ENCODE peak calls at places on chromosomes 5 and 9, in six cellular contexts. W is stimulated activated CD4-positive, alpha-beta T cell treated with anti-CD3 and anti-CD28 coated beads, Interleukin-4, amount 100 ng/mL, for 4 hours; B is SW480; Z is epithelial cell of esophagus; E is Ammon's horn; J is DND-41. I is an unnamed sample.

GRCh38 chr9:93902051-93902779 is 52.9 kb downstream of the BARX1 start:
- DNase-seq in W (no peak), B (no peak), Z (no peak), E (no peak), J (no peak), I (no peak)

GRCh38 chr9:20623748-20624124 is 1.4 kb upstream of the MLLT3 start:
- DNase-seq in W (no peak), B (no peak), Z (no peak), E (peak), J (no peak), I (no peak)

GRCh38 chr9:15401266-15401665 is 21.4 kb upstream of the SNAPC3 start:
- DNase-seq in W (no peak), B (no peak), Z (no peak), E (no peak), J (no peak), I (no peak)

GRCh38 chr9:126435105-126435504 is 108.5 kb downstream of the MVB12B start:
- DNase-seq in W (no peak), B (no peak), Z (no peak), E (no peak), J (no peak), I (no peak)

GRCh38 chr9:126057461-126057860 is 269.2 kb upstream of the MVB12B start:
- DNase-seq in W (no peak), B (no peak), Z (no peak), E (peak), J (no peak), I (no peak)

GRCh38 chr5:52674815-52675545 is 112.7 kb upstream of the ITGA1 start:
- DNase-seq in W (no peak), B (no peak), Z (peak), E (no peak), J (no peak), I (no peak)

GRCh38 chr9:115764649-115765048 is 388.9 kb upstream of the PAPPA start:
- DNase-seq in W (no peak), B (no peak), Z (no peak), E (no peak), J (no peak), I (peak)

GRCh38 chr9:4691794-4692193 is 12.4 kb downstream of the CDC37L1 start:
- DNase-seq in W (no peak), B (no peak), Z (no peak), E (no peak), J (no peak), I (peak)

GRCh38 chr5:1661831-1662558 is 137.6 kb downstream of the MRPL36 start:
- DNase-seq in W (no peak), B (no peak), Z (no peak), E (no peak), J (no peak), I (no peak)

GRCh38 chr9:116700882-116701836 is 14.1 kb downstream of the TRIM32 start:
- DNase-seq in W (no peak), B (no peak), Z (peak), E (no peak), J (no peak), I (no peak)

GRCh38 chr5:59608745-59609144 is 284.8 kb downstream of the PDE4D start:
- DNase-seq in W (no peak), B (no peak), Z (no peak), E (no peak), J (peak), I (no peak)

GRCh38 chr5:41707853-41708603 is 162.2 kb downstream of the OXCT1 start:
- DNase-seq in W (no peak), B (peak), Z (peak), E (no peak), J (no peak), I (peak)

GRCh38 chr9:132755096-132755495 is 84.8 kb downstream of the GTF3C4 start:
- DNase-seq in W (no peak), B (no peak), Z (no peak), E (no peak), J (no peak), I (no peak)